ENCODE peak calls at places on chromosome 2, in five cellular contexts. G is kidney glomerular epithelial cell, K is AG08395, L is amygdala, E is tibial artery. W is an unnamed sample.

GRCh38 chr2:190842606-190843104 is 38.0 kb upstream of the GLS start:
- DNase-seq in L (no peak), E (no peak), G (no peak), K (no peak), W (no peak)

GRCh38 chr2:85811173-85811849 is 57.5 kb downstream of the ATOH8 start:
- DNase-seq in L (no peak), G (no peak), E (peak; percentile 90), K (peak; percentile 61), W (peak; percentile 69)

GRCh38 chr2:35080231-35080905 is 1275.2 kb upstream of the CRIM1 start:
- DNase-seq in L (no peak), E (no peak), K (no peak), G (no peak), W (no peak)

GRCh38 chr2:121128741-121129659 is 156.0 kb downstream of the TFCP2L1 start:
- DNase-seq in K (peak; percentile 17), E (peak; percentile 63), L (peak; percentile 3), G (peak; percentile 1), W (peak; percentile 27)

GRCh38 chr2:33131820-33132219 is 185.1 kb downstream of the LTBP1 start:
- DNase-seq in K (no peak), L (no peak), E (no peak), G (no peak), W (peak; percentile 22)

GRCh38 chr2:11852526-11853196 is 106.2 kb downstream of the LPIN1 start:
- DNase-seq in G (no peak), E (no peak), K (no peak), L (no peak), W (no peak)

GRCh38 chr2:86065512-86065911 is 40.2 kb downstream of the POLR1A start:
- DNase-seq in E (no peak), L (no peak), G (no peak), K (peak; percentile 65), W (peak; percentile 81)

GRCh38 chr2:31523871-31524492 is 56.8 kb downstream of the SRD5A2 start:
- DNase-seq in K (peak; percentile 49), E (no peak), G (peak; percentile 13), L (peak; percentile 0), W (peak; percentile 61)

GRCh38 chr2:238418196-238418998 is 8.3 kb upstream of the ASB1 start:
- DNase-seq in L (no peak), E (no peak), K (no peak), G (no peak), W (no peak)

GRCh38 chr2:135226961-135227360 is 174.9 kb downstream of the RAB3GAP1 start:
- DNase-seq in G (no peak), E (no peak), L (no peak), K (peak; percentile 36), W (peak; percentile 19)

W was measured in GM03348.